ENCODE peak calls at places on chromosomes 12 and 14, in ten cellular contexts. One of them, this sample, is unnamed.

GRCh38 chr14:72614365-72614764 is 279.5 kb downstream of the DPF3 start:
- DNase-seq in mesendoderm: no peak
- DNase-seq in testis: no peak
- DNase-seq in RPMI7951: no peak
- DNase-seq in GM13977: no peak
- DNase-seq in HTR-8/SVneo: no peak
- DNase-seq in GM03348: no peak
- DNase-seq in fibroblast of gingiva: no peak
- DNase-seq in activated T-cell treated with anti-CD3 and anti-CD28 coated beads for 24 hours: no peak
- DNase-seq in ELR: no peak
- DNase-seq in this sample: no peak

GRCh38 chr14:21589317-21589716 is 9.4 kb upstream of the OR10G3 start:
- DNase-seq in activated T-cell treated with anti-CD3 and anti-CD28 coated beads for 24 hours: no peak
- DNase-seq in GM03348: no peak
- DNase-seq in fibroblast of gingiva: no peak
- DNase-seq in mesendoderm: no peak
- DNase-seq in GM13977: no peak
- DNase-seq in RPMI7951: no peak
- DNase-seq in ELR: no peak
- DNase-seq in HTR-8/SVneo: no peak
- DNase-seq in testis: no peak
- DNase-seq in this sample: no peak

GRCh38 chr14:80427101-80427500 is 215.8 kb upstream of the DIO2 start:
- DNase-seq in GM13977: no peak
- DNase-seq in ELR: peak; percentile 23
- DNase-seq in testis: no peak
- DNase-seq in fibroblast of gingiva: no peak
- DNase-seq in mesendoderm: no peak
- DNase-seq in HTR-8/SVneo: no peak
- DNase-seq in activated T-cell treated with anti-CD3 and anti-CD28 coated beads for 24 hours: no peak
- DNase-seq in RPMI7951: no peak
- DNase-seq in GM03348: no peak
- DNase-seq in this sample: no peak

GRCh38 chr14:100524933-100525243 is 62.3 kb downstream of the BEGAIN start:
- DNase-seq in ELR: no peak
- DNase-seq in testis: peak; percentile 55
- DNase-seq in mesendoderm: peak; percentile 45
- DNase-seq in RPMI7951: no peak
- DNase-seq in activated T-cell treated with anti-CD3 and anti-CD28 coated beads for 24 hours: no peak
- DNase-seq in HTR-8/SVneo: no peak
- DNase-seq in fibroblast of gingiva: peak; percentile 0
- DNase-seq in GM03348: no peak
- DNase-seq in GM13977: peak; percentile 43
- DNase-seq in this sample: peak; percentile 79

GRCh38 chr14:37566811-37567371 is 28.2 kb downstream of the FOXA1 start:
- DNase-seq in activated T-cell treated with anti-CD3 and anti-CD28 coated beads for 24 hours: no peak
- DNase-seq in HTR-8/SVneo: no peak
- DNase-seq in GM03348: no peak
- DNase-seq in fibroblast of gingiva: no peak
- DNase-seq in mesendoderm: peak; percentile 48
- DNase-seq in testis: no peak
- DNase-seq in GM13977: no peak
- DNase-seq in RPMI7951: no peak
- DNase-seq in ELR: no peak
- DNase-seq in this sample: no peak

GRCh38 chr14:51293926-51294290 is 53.9 kb downstream of the TMX1 start:
- DNase-seq in activated T-cell treated with anti-CD3 and anti-CD28 coated beads for 24 hours: no peak
- DNase-seq in fibroblast of gingiva: no peak
- DNase-seq in GM13977: no peak
- DNase-seq in HTR-8/SVneo: no peak
- DNase-seq in mesendoderm: no peak
- DNase-seq in testis: no peak
- DNase-seq in RPMI7951: no peak
- DNase-seq in ELR: no peak
- DNase-seq in GM03348: peak; percentile 10
- DNase-seq in this sample: no peak

GRCh38 chr14:105305769-105306168 is 5.0 kb upstream of the BRF1 start:
- DNase-seq in RPMI7951: no peak
- DNase-seq in fibroblast of gingiva: no peak
- DNase-seq in GM03348: no peak
- DNase-seq in HTR-8/SVneo: no peak
- DNase-seq in testis: no peak
- DNase-seq in ELR: no peak
- DNase-seq in activated T-cell treated with anti-CD3 and anti-CD28 coated beads for 24 hours: no peak
- DNase-seq in mesendoderm: no peak
- DNase-seq in GM13977: no peak
- DNase-seq in this sample: no peak

GRCh38 chr12:62260733-62261683 is 804 bp downstream of the USP15 start:
- DNase-seq in RPMI7951: peak; percentile 45
- DNase-seq in HTR-8/SVneo: no peak
- DNase-seq in GM13977: peak; percentile 30
- DNase-seq in mesendoderm: peak; percentile 49
- DNase-seq in testis: peak; percentile 64
- DNase-seq in GM03348: peak; percentile 50
- DNase-seq in fibroblast of gingiva: peak; percentile 26
- DNase-seq in activated T-cell treated with anti-CD3 and anti-CD28 coated beads for 24 hours: peak; percentile 18
- DNase-seq in ELR: peak; percentile 67
- DNase-seq in this sample: peak; percentile 51

GRCh38 chr14:45793081-45793480 is 540.1 kb upstream of the MIS18BP1 start:
- DNase-seq in fibroblast of gingiva: no peak
- DNase-seq in mesendoderm: peak; percentile 11
- DNase-seq in GM03348: no peak
- DNase-seq in activated T-cell treated with anti-CD3 and anti-CD28 coated beads for 24 hours: no peak
- DNase-seq in GM13977: no peak
- DNase-seq in RPMI7951: no peak
- DNase-seq in testis: no peak
- DNase-seq in HTR-8/SVneo: no peak
- DNase-seq in ELR: no peak
- DNase-seq in this sample: no peak

GRCh38 chr12:81627336-81628189 is 131.6 kb downstream of the PPFIA2 start:
- DNase-seq in activated T-cell treated with anti-CD3 and anti-CD28 coated beads for 24 hours: no peak
- DNase-seq in RPMI7951: peak; percentile 35
- DNase-seq in fibroblast of gingiva: peak; percentile 43
- DNase-seq in GM03348: peak; percentile 25
- DNase-seq in mesendoderm: peak; percentile 53
- DNase-seq in HTR-8/SVneo: peak; percentile 8
- DNase-seq in ELR: peak; percentile 55
- DNase-seq in testis: peak; percentile 16
- DNase-seq in GM13977: peak; percentile 11
- DNase-seq in this sample: peak; percentile 29

GRCh38 chr12:78119351-78119918 is 288.7 kb downstream of the NAV3 start:
- DNase-seq in GM13977: no peak
- DNase-seq in ELR: no peak
- DNase-seq in HTR-8/SVneo: no peak
- DNase-seq in mesendoderm: no peak
- DNase-seq in RPMI7951: no peak
- DNase-seq in activated T-cell treated with anti-CD3 and anti-CD28 coated beads for 24 hours: no peak
- DNase-seq in GM03348: no peak
- DNase-seq in testis: no peak
- DNase-seq in fibroblast of gingiva: no peak
- DNase-seq in this sample: no peak

GRCh38 chr12:107843351-107844311 is 69.1 kb downstream of the ASCL4 start:
- DNase-seq in testis: no peak
- DNase-seq in mesendoderm: peak; percentile 48
- DNase-seq in ELR: peak; percentile 25
- DNase-seq in RPMI7951: peak; percentile 38
- DNase-seq in HTR-8/SVneo: no peak
- DNase-seq in activated T-cell treated with anti-CD3 and anti-CD28 coated beads for 24 hours: no peak
- DNase-seq in fibroblast of gingiva: no peak
- DNase-seq in GM03348: peak; percentile 55
- DNase-seq in GM13977: peak; percentile 32
- DNase-seq in this sample: peak; percentile 46

GRCh38 chr12:122902854-122903703 is 7.2 kb upstream of the VPS37B start:
- DNase-seq in GM03348: no peak
- DNase-seq in GM13977: no peak
- DNase-seq in RPMI7951: no peak
- DNase-seq in ELR: no peak
- DNase-seq in mesendoderm: no peak
- DNase-seq in activated T-cell treated with anti-CD3 and anti-CD28 coated beads for 24 hours: no peak
- DNase-seq in fibroblast of gingiva: no peak
- DNase-seq in testis: no peak
- DNase-seq in HTR-8/SVneo: no peak
- DNase-seq in this sample: no peak

GRCh38 chr12:102095677-102096263 is 24.1 kb downstream of the NUP37 start:
- DNase-seq in GM13977: no peak
- DNase-seq in fibroblast of gingiva: peak; percentile 30
- DNase-seq in activated T-cell treated with anti-CD3 and anti-CD28 coated beads for 24 hours: no peak
- DNase-seq in testis: no peak
- DNase-seq in mesendoderm: peak; percentile 14
- DNase-seq in ELR: peak; percentile 51
- DNase-seq in GM03348: peak; percentile 26
- DNase-seq in RPMI7951: peak; percentile 20
- DNase-seq in HTR-8/SVneo: peak; percentile 10
- DNase-seq in this sample: peak; percentile 32

GRCh38 chr12:32895688-32896437 is 714 bp downstream of the PKP2 start:
- DNase-seq in HTR-8/SVneo: no peak
- DNase-seq in RPMI7951: no peak
- DNase-seq in testis: peak; percentile 41
- DNase-seq in ELR: no peak
- DNase-seq in GM03348: no peak
- DNase-seq in GM13977: no peak
- DNase-seq in mesendoderm: no peak
- DNase-seq in activated T-cell treated with anti-CD3 and anti-CD28 coated beads for 24 hours: no peak
- DNase-seq in fibroblast of gingiva: no peak
- DNase-seq in this sample: peak; percentile 43

GRCh38 chr12:92341333-92341691 is 195.7 kb upstream of the BTG1 start:
- DNase-seq in HTR-8/SVneo: no peak
- DNase-seq in RPMI7951: no peak
- DNase-seq in fibroblast of gingiva: no peak
- DNase-seq in ELR: no peak
- DNase-seq in testis: no peak
- DNase-seq in GM13977: no peak
- DNase-seq in mesendoderm: no peak
- DNase-seq in activated T-cell treated with anti-CD3 and anti-CD28 coated beads for 24 hours: no peak
- DNase-seq in GM03348: no peak
- DNase-seq in this sample: no peak

This sample was measured in D341Med.